ENCODE peak calls at places on chromosomes 11 and 22, in four cellular contexts. One of them, this sample, is unnamed.

GRCh38 chr11:68664141-68664540 is 20.2 kb upstream of the GAL start:
- DNase-seq in cardiac fibroblast: no peak
- DNase-seq in esophagus squamous epithelium: no peak
- DNase-seq in astrocyte of the spinal cord: no peak
- DNase-seq in this sample: no peak

GRCh38 chr11:128157423-128158298 is 429.7 kb downstream of the ETS1 start:
- DNase-seq in cardiac fibroblast: peak
- DNase-seq in esophagus squamous epithelium: no peak
- DNase-seq in astrocyte of the spinal cord: peak
- DNase-seq in this sample: no peak

GRCh38 chr11:10002221-10002620 is 291.8 kb downstream of the SBF2 start:
- DNase-seq in esophagus squamous epithelium: no peak
- DNase-seq in cardiac fibroblast: peak
- DNase-seq in astrocyte of the spinal cord: no peak
- DNase-seq in this sample: no peak

GRCh38 chr22:48927591-48927990 is 900.1 kb downstream of the BRD1 start:
- DNase-seq in astrocyte of the spinal cord: no peak
- DNase-seq in cardiac fibroblast: no peak
- DNase-seq in esophagus squamous epithelium: no peak
- DNase-seq in this sample: no peak

GRCh38 chr11:94201004-94201465 is 72.4 kb downstream of the PANX1 start:
- DNase-seq in astrocyte of the spinal cord: peak
- DNase-seq in cardiac fibroblast: peak
- DNase-seq in esophagus squamous epithelium: no peak
- DNase-seq in this sample: no peak

GRCh38 chr11:77115181-77115611 is 12.6 kb downstream of the OMP start:
- DNase-seq in cardiac fibroblast: no peak
- DNase-seq in astrocyte of the spinal cord: no peak
- DNase-seq in esophagus squamous epithelium: no peak
- DNase-seq in this sample: peak

GRCh38 chr11:60767388-60767811 is 10.7 kb downstream of the MS4A15 start:
- DNase-seq in esophagus squamous epithelium: no peak
- DNase-seq in cardiac fibroblast: no peak
- DNase-seq in astrocyte of the spinal cord: no peak
- DNase-seq in this sample: no peak

GRCh38 chr11:44673691-44674090 is 53.1 kb upstream of the TSPAN18 start:
- DNase-seq in cardiac fibroblast: no peak
- DNase-seq in astrocyte of the spinal cord: no peak
- DNase-seq in esophagus squamous epithelium: no peak
- DNase-seq in this sample: no peak

GRCh38 chr11:106840993-106841392 is 177.3 kb downstream of the GUCY1A2 start:
- DNase-seq in esophagus squamous epithelium: no peak
- DNase-seq in cardiac fibroblast: no peak
- DNase-seq in astrocyte of the spinal cord: no peak
- DNase-seq in this sample: no peak

GRCh38 chr11:10351435-10351767 is 46.5 kb downstream of the ADM start:
- DNase-seq in astrocyte of the spinal cord: no peak
- DNase-seq in esophagus squamous epithelium: no peak
- DNase-seq in cardiac fibroblast: no peak
- DNase-seq in this sample: no peak

GRCh38 chr11:65165847-65166317 is 4.2 kb upstream of the SPDYC start:
- DNase-seq in esophagus squamous epithelium: no peak
- DNase-seq in cardiac fibroblast: peak
- DNase-seq in astrocyte of the spinal cord: no peak
- DNase-seq in this sample: no peak

GRCh38 chr22:20781272-20781990 is 7.5 kb downstream of the SERPIND1 start:
- DNase-seq in esophagus squamous epithelium: no peak
- DNase-seq in cardiac fibroblast: peak
- DNase-seq in astrocyte of the spinal cord: no peak
- DNase-seq in this sample: peak

GRCh38 chr22:22449819-22450218 is 58.7 kb downstream of the ZNF280B start:
- DNase-seq in esophagus squamous epithelium: no peak
- DNase-seq in astrocyte of the spinal cord: no peak
- DNase-seq in cardiac fibroblast: no peak
- DNase-seq in this sample: no peak
- TF ChIP-seq CTCF in esophagus squamous epithelium: no peak
- TF ChIP-seq CTCF in astrocyte of the spinal cord: no peak
- TF ChIP-seq CTCF in cardiac fibroblast: no peak
- TF ChIP-seq CTCF in this sample: no peak

GRCh38 chr11:101914737-101915426 is at the start of gene CEP126:
- DNase-seq in cardiac fibroblast: peak
- DNase-seq in astrocyte of the spinal cord: peak
- DNase-seq in esophagus squamous epithelium: peak
- DNase-seq in this sample: peak
- TF ChIP-seq CTCF in cardiac fibroblast: peak
- TF ChIP-seq CTCF in astrocyte of the spinal cord: peak
- TF ChIP-seq CTCF in esophagus squamous epithelium: peak
- TF ChIP-seq CTCF in this sample: peak

DNA sequence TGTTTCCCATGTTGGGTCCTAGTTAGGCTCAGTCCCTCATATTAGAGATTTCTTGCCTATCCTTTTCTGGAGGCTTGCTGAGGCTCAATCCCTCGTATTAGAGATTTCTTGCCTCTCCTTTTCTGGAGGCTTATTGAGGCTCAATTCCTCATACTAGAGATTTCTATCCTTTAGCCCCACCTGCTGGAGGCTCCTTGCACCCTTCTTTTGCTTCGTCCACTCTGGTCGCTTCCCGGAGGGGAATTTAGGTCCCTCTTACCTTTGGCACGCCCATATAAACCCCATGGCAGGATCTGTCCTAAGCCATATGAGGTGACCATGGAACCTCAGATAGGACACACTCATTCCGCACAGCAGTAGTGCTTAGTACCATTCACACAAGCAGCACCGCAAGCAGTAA is 15.9 kb downstream of the CYP2D6 start:
- DNase-seq in cardiac fibroblast: peak
- DNase-seq in astrocyte of the spinal cord: no peak
- DNase-seq in esophagus squamous epithelium: no peak
- DNase-seq in this sample: no peak
- TF ChIP-seq CTCF in cardiac fibroblast: peak
- TF ChIP-seq CTCF in astrocyte of the spinal cord: peak
- TF ChIP-seq CTCF in esophagus squamous epithelium: no peak
- TF ChIP-seq CTCF in this sample: peak

GRCh38 chr22:27827586-27828213 is 26.1 kb upstream of the MN1 start:
- DNase-seq in esophagus squamous epithelium: no peak
- DNase-seq in astrocyte of the spinal cord: no peak
- DNase-seq in cardiac fibroblast: no peak
- DNase-seq in this sample: peak

GRCh38 chr22:27828214-27828587 is 26.6 kb upstream of the MN1 start:
- DNase-seq in esophagus squamous epithelium: no peak
- DNase-seq in cardiac fibroblast: no peak
- DNase-seq in astrocyte of the spinal cord: no peak
- DNase-seq in this sample: peak

GRCh38 chr22:27832606-27833005 is 31.1 kb upstream of the MN1 start:
- DNase-seq in esophagus squamous epithelium: no peak
- DNase-seq in astrocyte of the spinal cord: no peak
- DNase-seq in cardiac fibroblast: no peak
- DNase-seq in this sample: no peak

GRCh38 chr22:27833803-27834202 is 32.2 kb upstream of the MN1 start:
- DNase-seq in cardiac fibroblast: no peak
- DNase-seq in esophagus squamous epithelium: no peak
- DNase-seq in astrocyte of the spinal cord: no peak
- DNase-seq in this sample: no peak

DNA sequence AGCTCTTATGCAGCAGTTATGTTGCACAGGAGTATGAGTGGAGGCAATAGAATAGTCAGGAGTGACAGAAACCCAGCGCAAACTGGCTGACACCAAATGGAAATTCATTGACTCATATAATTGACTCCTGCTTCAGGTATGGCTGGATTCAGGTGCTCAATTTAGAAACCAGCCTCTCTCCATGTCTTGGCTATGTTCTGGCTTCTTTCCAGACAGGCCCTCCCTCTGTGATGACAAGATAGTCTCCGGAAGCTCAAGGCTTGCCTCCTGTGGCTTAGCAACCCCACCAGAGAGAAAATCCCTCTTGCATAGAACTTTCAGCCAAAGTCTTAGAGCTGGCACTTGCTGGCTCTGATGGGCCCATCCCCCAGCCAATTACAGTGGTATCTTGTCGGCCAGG is 28.1 kb upstream of the MN1 start:
- DNase-seq in astrocyte of the spinal cord: no peak
- DNase-seq in cardiac fibroblast: no peak
- DNase-seq in esophagus squamous epithelium: no peak
- DNase-seq in this sample: no peak
- TF ChIP-seq CTCF in astrocyte of the spinal cord: no peak
- TF ChIP-seq CTCF in cardiac fibroblast: no peak
- TF ChIP-seq CTCF in esophagus squamous epithelium: no peak
- TF ChIP-seq CTCF in this sample: no peak

DNA sequence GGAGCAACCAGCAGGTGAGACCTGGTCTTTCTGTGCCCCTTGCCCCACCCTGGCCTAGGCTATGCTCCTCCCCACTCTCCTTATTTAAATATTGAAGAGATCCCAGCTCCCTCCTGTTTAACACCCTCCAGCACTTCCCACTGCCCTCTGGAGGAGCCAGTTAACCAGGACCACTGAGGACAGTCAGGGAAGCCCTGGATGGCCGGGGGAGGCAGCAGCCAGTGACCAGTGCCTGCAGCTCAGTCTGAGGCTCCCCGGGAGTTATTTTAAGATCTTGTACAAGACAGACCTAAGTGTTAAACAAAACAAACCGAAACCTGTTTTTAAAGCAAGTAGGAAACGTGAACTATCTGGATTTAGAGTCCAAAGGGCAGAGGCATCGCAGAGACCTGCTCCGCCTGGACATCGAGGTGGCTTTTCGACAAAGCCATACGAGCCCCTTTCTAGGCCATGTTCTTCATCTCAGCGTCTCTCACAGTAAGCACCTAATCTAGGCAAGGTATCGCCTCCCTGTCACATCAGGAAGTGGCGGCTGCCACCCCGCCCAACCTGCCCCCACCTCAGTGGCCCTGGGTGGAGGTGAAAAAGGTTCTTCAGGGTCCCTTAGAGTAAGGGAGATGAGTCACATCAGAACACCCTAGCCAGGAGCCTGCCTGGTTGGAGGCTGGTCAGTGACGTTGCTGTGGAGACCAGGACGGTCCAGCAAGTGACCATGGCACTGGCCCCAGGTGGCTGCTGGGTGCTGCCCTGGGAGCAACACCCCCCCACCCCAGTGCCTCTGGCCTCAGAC is 35.3 kb downstream of the TRMU start:
- DNase-seq in astrocyte of the spinal cord: no peak
- DNase-seq in cardiac fibroblast: no peak
- DNase-seq in esophagus squamous epithelium: no peak
- DNase-seq in this sample: no peak
- TF ChIP-seq CTCF in astrocyte of the spinal cord: no peak
- TF ChIP-seq CTCF in cardiac fibroblast: no peak
- TF ChIP-seq CTCF in esophagus squamous epithelium: no peak
- TF ChIP-seq CTCF in this sample: no peak

DNA sequence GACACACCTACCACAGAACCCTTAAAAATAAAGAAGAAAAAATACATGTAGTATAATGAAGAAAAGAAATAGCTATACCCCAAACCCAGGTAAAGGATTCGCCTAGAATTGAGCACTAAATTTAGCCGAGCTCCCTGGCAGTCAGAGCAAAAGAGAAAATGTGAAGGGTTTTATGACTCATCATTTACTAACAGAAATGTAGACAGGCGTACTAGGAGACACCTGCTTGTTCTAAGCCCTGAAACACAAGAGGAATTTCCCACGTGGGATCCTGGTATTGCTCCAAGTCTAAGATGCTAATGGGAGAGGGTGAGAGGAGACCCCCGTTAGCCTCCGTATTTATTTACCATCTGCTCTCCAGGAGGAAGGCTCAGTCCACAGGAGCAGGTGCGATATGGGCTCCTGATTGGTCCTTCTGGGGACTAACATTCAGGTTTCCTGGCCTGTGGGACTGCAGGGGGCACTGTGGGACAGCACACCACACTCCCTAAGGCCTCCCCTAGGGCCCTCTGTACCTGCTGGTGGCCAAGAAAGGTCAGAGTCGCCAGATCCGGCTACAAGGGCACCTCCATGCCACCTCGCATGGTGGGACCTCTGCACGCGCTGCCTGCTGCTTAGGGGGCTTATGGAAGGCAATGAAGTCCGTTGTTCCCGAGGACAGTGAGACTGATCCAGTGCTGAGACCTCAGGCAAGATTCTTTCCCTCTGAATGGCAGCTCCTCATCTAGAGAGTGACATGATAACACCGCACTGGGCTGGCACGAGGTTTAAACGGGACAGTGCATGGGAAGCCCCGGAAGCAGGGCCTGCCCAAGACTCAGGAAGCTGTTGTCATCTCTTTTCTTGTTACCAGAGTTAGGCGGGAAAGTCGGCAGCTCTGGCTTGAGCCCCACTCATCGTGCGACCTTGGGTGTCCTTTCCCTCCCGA is 25.8 kb downstream of the KCNC1 start:
- DNase-seq in astrocyte of the spinal cord: peak
- DNase-seq in cardiac fibroblast: peak
- DNase-seq in esophagus squamous epithelium: no peak
- DNase-seq in this sample: no peak
- TF ChIP-seq CTCF in astrocyte of the spinal cord: peak
- TF ChIP-seq CTCF in cardiac fibroblast: peak
- TF ChIP-seq CTCF in esophagus squamous epithelium: no peak
- TF ChIP-seq CTCF in this sample: peak

DNA sequence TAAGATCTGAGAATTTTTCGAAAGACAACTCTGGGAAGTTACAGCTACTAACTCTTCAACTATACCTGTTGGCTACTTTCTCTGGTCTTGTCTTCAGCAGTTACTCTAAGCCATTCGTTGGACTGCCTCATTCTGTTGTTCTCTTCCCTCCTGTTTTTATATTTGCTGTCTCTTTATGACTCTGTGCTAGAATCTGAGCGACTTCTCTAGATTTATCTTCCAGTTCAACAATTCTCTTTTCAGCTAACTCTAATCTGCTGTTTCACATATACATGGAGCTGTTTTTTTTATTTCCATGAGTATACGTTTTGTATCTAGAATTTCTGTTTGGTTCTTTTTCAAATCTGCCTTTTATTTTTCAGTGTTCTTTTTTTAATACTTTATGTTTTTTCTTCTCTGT is 127.4 kb upstream of the SORL1-AS1 start:
- DNase-seq in astrocyte of the spinal cord: no peak
- DNase-seq in esophagus squamous epithelium: no peak
- DNase-seq in cardiac fibroblast: no peak
- DNase-seq in this sample: no peak
- TF ChIP-seq CTCF in astrocyte of the spinal cord: no peak
- TF ChIP-seq CTCF in esophagus squamous epithelium: no peak
- TF ChIP-seq CTCF in cardiac fibroblast: no peak
- TF ChIP-seq CTCF in this sample: no peak

GRCh38 chr11:110296226-110297081 is at the start of gene RDX:
- DNase-seq in esophagus squamous epithelium: no peak
- DNase-seq in cardiac fibroblast: peak
- DNase-seq in astrocyte of the spinal cord: peak
- DNase-seq in this sample: peak
- TF ChIP-seq CTCF in esophagus squamous epithelium: no peak
- TF ChIP-seq CTCF in cardiac fibroblast: no peak
- TF ChIP-seq CTCF in astrocyte of the spinal cord: no peak
- TF ChIP-seq CTCF in this sample: peak

GRCh38 chr11:108891909-108892511 is 227.1 kb downstream of the DDX10 start:
- DNase-seq in esophagus squamous epithelium: no peak
- DNase-seq in cardiac fibroblast: no peak
- DNase-seq in astrocyte of the spinal cord: no peak
- DNase-seq in this sample: no peak
- TF ChIP-seq CTCF in esophagus squamous epithelium: no peak
- TF ChIP-seq CTCF in cardiac fibroblast: no peak
- TF ChIP-seq CTCF in astrocyte of the spinal cord: no peak
- TF ChIP-seq CTCF in this sample: no peak

This sample was measured in chondrocyte.